ENCODE peak calls at places on chromosomes 16 and 17, in six cellular contexts. K is mammary epithelial cell, O is fibroblast of lung, T is Peyer's patch, L is aorta, W is caudate nucleus. N is an unnamed sample.
A peak's percentile ranks its signal among the peaks of the same experiment; 100 is the strongest.

GRCh38 chr17:31494259-31495048 is 103.0 kb downstream of the RAB11FIP4 start:
- DNase-seq in W (no peak), T (no peak), L (no peak), K (peak; percentile 67), O (no peak), N (no peak)

GRCh38 chr17:43701318-43701743 is 39.6 kb upstream of the MEOX1 start:
- DNase-seq in O (peak; percentile 95), T (no peak), W (no peak), L (no peak), K (peak; percentile 91), N (peak; percentile 93)

GRCh38 chr17:39400547-39401411 is 647 bp downstream of the FBXL20 start:
- DNase-seq in K (peak; percentile 29), O (no peak), L (peak; percentile 80), T (no peak), W (no peak), N (peak; percentile 2)

GRCh38 chr16:84597518-84598390 is 20.1 kb downstream of the COTL1 start:
- DNase-seq in T (no peak), O (no peak), L (no peak), K (no peak), W (no peak), N (no peak)

GRCh38 chr17:75084039-75084660 is 3.6 kb upstream of the SLC16A5 start:
- DNase-seq in W (no peak), L (no peak), O (no peak), K (no peak), T (no peak), N (no peak)

GRCh38 chr16:63890072-63890471 is 1231.8 kb downstream of the CDH11 start:
- DNase-seq in T (no peak), K (peak; percentile 14), W (no peak), O (peak; percentile 76), L (no peak), N (peak; percentile 72)

GRCh38 chr17:81265576-81265975 is 26.5 kb downstream of the NDUFAF8 start:
- DNase-seq in O (no peak), T (no peak), L (no peak), W (no peak), K (no peak), N (no peak)

GRCh38 chr17:32723310-32723955 is 153.5 kb downstream of the MYO1D start:
- DNase-seq in L (no peak), T (no peak), K (no peak), W (no peak), O (peak; percentile 20), N (no peak)

GRCh38 chr16:68246671-68247070 is 1.5 kb downstream of the PLA2G15 start:
- DNase-seq in K (no peak), T (peak; percentile 49), L (peak; percentile 55), O (no peak), W (no peak), N (no peak)

GRCh38 chr16:68249361-68249760 is 4.2 kb downstream of the PLA2G15 start:
- DNase-seq in O (no peak), L (no peak), T (no peak), K (no peak), W (no peak), N (no peak)

GRCh38 chr16:68246121-68246520 is 948 bp downstream of the PLA2G15 start:
- DNase-seq in O (no peak), K (no peak), W (no peak), T (no peak), L (peak; percentile 50), N (no peak)

GRCh38 chr16:68247932-68248331 is 2.8 kb downstream of the PLA2G15 start:
- DNase-seq in O (no peak), K (no peak), L (no peak), W (no peak), T (no peak), N (no peak)

GRCh38 chr16:68247400-68247799 is 2.2 kb downstream of the PLA2G15 start:
- DNase-seq in O (no peak), T (no peak), W (no peak), K (no peak), L (peak; percentile 66), N (no peak)
- H3K27ac ChIP-seq in O (no peak overlapping the region), T (no peak overlapping the region), W (peak overlapping the region; percentile 68), K (no peak overlapping the region), L (no peak overlapping the region), N (no peak overlapping the region)

GRCh38 chr16:85627835-85628556 is 14.9 kb downstream of the GSE1 start:
- DNase-seq in W (no peak), L (no peak), T (no peak), K (no peak), O (no peak), N (no peak)
- H3K27ac ChIP-seq in W (no peak overlapping the region), L (no peak overlapping the region), T (peak overlapping the region; percentile 32), K (no peak overlapping the region), O (no peak overlapping the region), N (no peak overlapping the region)

GRCh38 chr17:77451271-77451893 is 310.6 kb downstream of the SEC14L1 start:
- DNase-seq in K (peak; percentile 60), W (peak; percentile 59), L (peak; percentile 90), T (peak; percentile 86), O (peak; percentile 80), N (peak; percentile 70)
- H3K27ac ChIP-seq in K (peak overlapping the region; percentile 73), W (peak overlapping the region; percentile 89), L (peak overlapping the region; percentile 22), T (peak overlapping the region; percentile 93), O (peak overlapping the region; percentile 91), N (peak overlapping the region; percentile 94)

GRCh38 chr16:82755570-82756282 is 129.0 kb downstream of the CDH13 start:
- DNase-seq in O (peak; percentile 23), L (no peak), W (no peak), T (no peak), K (no peak), N (peak; percentile 23)

GRCh38 chr16:82751020-82751419 is 124.3 kb downstream of the CDH13 start:
- DNase-seq in W (no peak), L (no peak), O (no peak), T (no peak), K (no peak), N (no peak)

GRCh38 chr16:82754716-82755513 is 128.1 kb downstream of the CDH13 start:
- DNase-seq in T (no peak), K (no peak), L (no peak), O (no peak), W (no peak), N (no peak)

GRCh38 chr16:82756283-82756599 is 129.5 kb downstream of the CDH13 start:
- DNase-seq in W (no peak), O (peak; percentile 63), K (no peak), T (no peak), L (no peak), N (peak; percentile 57)

GRCh38 chr16:82753821-82754220 is 127.1 kb downstream of the CDH13 start:
- DNase-seq in K (no peak), O (peak; percentile 78), T (no peak), W (no peak), L (no peak), N (peak; percentile 66)
- H3K27ac ChIP-seq in K (no peak overlapping the region), O (no peak overlapping the region), T (no peak overlapping the region), W (no peak overlapping the region), L (no peak overlapping the region), N (peak overlapping the region; percentile 76)

GRCh38 chr17:4998027-4998665 is 396 bp downstream of the KIF1C start:
- DNase-seq in K (no peak), O (peak; percentile 34), T (no peak), L (peak; percentile 88), W (no peak), N (peak; percentile 13)
- H3K27ac ChIP-seq in K (peak overlapping the region; percentile 43), O (peak overlapping the region; percentile 61), T (peak overlapping the region; percentile 88), L (peak overlapping the region; percentile 46), W (peak overlapping the region; percentile 52), N (peak overlapping the region; percentile 77)

GRCh38 chr17:9241371-9241712 is 220.0 kb downstream of the NTN1 start:
- DNase-seq in L (peak; percentile 81), W (peak; percentile 17), O (no peak), K (no peak), T (no peak), N (no peak)

GRCh38 chr17:9241774-9242496 is 220.6 kb downstream of the NTN1 start:
- DNase-seq in W (no peak), O (no peak), K (no peak), T (no peak), L (peak; percentile 71), N (no peak)

GRCh38 chr17:9242497-9242881 is 221.2 kb downstream of the NTN1 start:
- DNase-seq in K (no peak), O (no peak), W (no peak), L (peak; percentile 81), T (no peak), N (no peak)

GRCh38 chr17:9242983-9243382 is 221.7 kb downstream of the NTN1 start:
- DNase-seq in T (no peak), W (no peak), L (peak; percentile 54), O (no peak), K (no peak), N (no peak)

GRCh38 chr17:9244066-9245052 is 223.0 kb downstream of the NTN1 start:
- DNase-seq in W (no peak), L (peak; percentile 91), K (no peak), T (no peak), O (no peak), N (no peak)
- H3K27ac ChIP-seq in W (no peak overlapping the region), L (peak overlapping the region; percentile 87), K (no peak overlapping the region), T (peak overlapping the region; percentile 94), O (peak overlapping the region; percentile 73), N (no peak overlapping the region)

GRCh38 chr16:56986361-56986760 is 3.0 kb upstream of the NLRC5 start:
- DNase-seq in L (peak; percentile 37), K (no peak), O (no peak), T (no peak), W (no peak), N (no peak)
- H3K27ac ChIP-seq in L (no peak overlapping the region), K (no peak overlapping the region), O (peak overlapping the region; percentile 55), T (no peak overlapping the region), W (no peak overlapping the region), N (no peak overlapping the region)

GRCh38 chr17:28331891-28332420 is 3.3 kb downstream of the IFT20 start:
- DNase-seq in T (no peak), K (no peak), L (no peak), W (no peak), O (no peak), N (no peak)
- H3K27ac ChIP-seq in T (peak overlapping the region; percentile 65), K (no peak overlapping the region), L (no peak overlapping the region), W (no peak overlapping the region), O (no peak overlapping the region), N (no peak overlapping the region)

GRCh38 chr16:46899443-46900143 is 15.4 kb downstream of the GPT2 start:
- DNase-seq in K (no peak), W (no peak), T (no peak), O (no peak), L (no peak), N (no peak)
- H3K27ac ChIP-seq in K (no peak overlapping the region), W (peak overlapping the region; percentile 26), T (no peak overlapping the region), O (no peak overlapping the region), L (no peak overlapping the region), N (no peak overlapping the region)

DNA sequence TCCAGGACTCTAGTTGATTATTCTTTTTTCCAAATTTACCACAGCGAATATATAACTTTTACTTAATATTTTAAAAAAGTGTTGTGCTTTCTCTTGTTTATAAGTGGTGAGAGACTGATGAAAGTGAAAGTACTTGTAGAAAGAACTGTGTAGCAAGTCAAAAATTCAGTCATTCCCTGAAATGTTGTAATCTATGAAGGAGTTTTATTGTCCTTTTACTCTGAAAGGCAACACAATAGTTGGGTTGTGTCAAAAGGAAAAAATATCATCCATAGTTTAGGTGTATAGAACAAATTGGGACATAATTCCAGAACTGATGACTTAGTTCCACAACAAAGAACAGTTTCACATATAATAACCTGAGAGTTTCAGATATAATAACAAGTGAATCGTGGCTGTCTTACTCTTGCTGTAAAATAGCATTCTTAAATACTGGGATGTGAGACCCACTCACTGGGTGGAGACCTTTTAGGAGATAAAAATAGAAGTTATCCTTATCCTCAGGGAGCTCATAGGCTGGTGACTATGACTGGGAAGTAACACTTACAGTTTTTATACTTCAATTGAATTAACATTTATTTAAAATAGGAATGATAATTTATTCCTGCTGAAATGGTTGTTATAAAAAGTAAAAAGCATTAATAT is 20.6 kb downstream of the CYB5B start:
- DNase-seq in W (no peak), O (no peak), L (no peak), T (no peak), K (no peak), N (no peak)
- H3K27ac ChIP-seq in W (peak overlapping the region; percentile 31), O (peak overlapping the region; percentile 84), L (no peak overlapping the region), T (peak overlapping the region; percentile 79), K (peak overlapping the region; percentile 59), N (no peak overlapping the region)

N was measured in astrocyte.